ENCODE peak calls at places on chromosomes 13 and 19, in seven cellular contexts. K is endothelial cell; W is stimulated activated CD8-positive, alpha-beta memory T cell treated with anti-CD3 and anti-CD28 coated beads, Interleukin-2, amount 100 ng/mL, for 1 hour; R is Daoy; G is uterus; Q is psoas muscle; V is GM12864. M is an unnamed sample.

GRCh38 chr13:46575843-46576242 is 22.9 kb downstream of the LRCH1 start:
- DNase-seq in R (peak; percentile 40), W (no peak), K (no peak), Q (no peak), G (no peak), V (no peak), M (no peak)

GRCh38 chr19:12840091-12841079 is 2.1 kb downstream of the MAST1 start:
- DNase-seq in W (no peak), G (no peak), R (peak; percentile 96), V (no peak), Q (peak; percentile 51), K (peak; percentile 83), M (peak; percentile 69)

GRCh38 chr13:99980201-99981114 is 1.1 kb upstream of the ZIC2 start:
- DNase-seq in W (no peak), K (peak; percentile 76), Q (peak; percentile 69), R (peak; percentile 91), V (no peak), G (no peak), M (no peak)

GRCh38 chr19:52923782-52924593 is 760 bp upstream of the ZNF888 start:
- DNase-seq in W (no peak), R (peak; percentile 66), Q (peak; percentile 53), V (no peak), K (peak; percentile 35), G (peak; percentile 38), M (peak; percentile 72)

GRCh38 chr19:56350416-56351045 is 35.9 kb upstream of the ZSCAN5A start:
- DNase-seq in W (peak; percentile 15), Q (no peak), K (peak; percentile 57), G (peak; percentile 57), V (no peak), R (peak; percentile 45), M (peak; percentile 44)

GRCh38 chr19:850221-850978 is 1.7 kb upstream of the ELANE start:
- DNase-seq in W (no peak), K (no peak), R (peak; percentile 75), Q (peak; percentile 92), G (peak; percentile 88), V (no peak), M (peak; percentile 91)

GRCh38 chr13:102983496-102983895 is 82.7 kb downstream of the SLC10A2 start:
- DNase-seq in K (no peak), R (peak; percentile 3), W (no peak), V (no peak), G (no peak), Q (no peak), M (no peak)

GRCh38 chr13:32391101-32391620 is 36.8 kb downstream of the N4BP2L1 start:
- DNase-seq in W (no peak), K (no peak), Q (no peak), V (no peak), R (no peak), G (no peak), M (no peak)

GRCh38 chr13:20512042-20512683 is 13.5 kb downstream of the CRYL1 start:
- DNase-seq in K (peak; percentile 40), R (no peak), W (no peak), V (no peak), G (no peak), Q (no peak), M (no peak)

GRCh38 chr19:19214892-19215291 is 3.1 kb downstream of the NCAN start:
- DNase-seq in G (no peak), Q (no peak), K (peak; percentile 88), W (no peak), V (no peak), R (peak; percentile 59), M (no peak)